ENCODE peak calls at places on chromosomes 1 and 21, in nine cellular contexts. C, M, T, S, E, H, R, F and A are unnamed samples.

GRCh38 chr1:58907398-58907797 is 123.6 kb upstream of the JUN start:
- DNase-seq in M (no peak), F (no peak), T (no peak), E (peak), S (no peak), C (no peak), H (no peak), R (no peak), A (no peak)

GRCh38 chr1:40877681-40878080 is 15.5 kb upstream of the CITED4 start:
- DNase-seq in T (peak), C (peak), S (peak), E (peak), R (no peak), H (peak), F (peak), M (peak), A (peak)

GRCh38 chr1:184838374-184838995 is 83.8 kb upstream of the EDEM3 start:
- DNase-seq in T (peak), C (peak), M (peak), E (peak), H (peak), R (no peak), S (peak), F (peak), A (no peak)

GRCh38 chr21:42387843-42388242 is 8.0 kb downstream of the TMPRSS3 start:
- DNase-seq in R (no peak), M (no peak), E (no peak), H (no peak), C (no peak), S (no peak), F (peak), T (no peak), A (no peak)

GRCh38 chr1:201655910-201656669 is 117.2 kb downstream of the NAV1 start:
- DNase-seq in C (no peak), H (no peak), T (no peak), S (no peak), R (no peak), F (peak), E (no peak), M (no peak), A (no peak)

GRCh38 chr1:24186711-24186992 is 437 bp downstream of the IFNLR1 start:
- DNase-seq in C (peak), M (no peak), T (no peak), E (no peak), F (no peak), S (no peak), R (no peak), H (no peak), A (no peak)

GRCh38 chr1:109890115-109890953 is 20.3 kb upstream of the CSF1 start:
- DNase-seq in C (no peak), R (no peak), E (no peak), S (no peak), T (no peak), M (no peak), H (no peak), F (no peak), A (no peak)

GRCh38 chr1:77438239-77438913 is 156.6 kb downstream of the AK5 start:
- DNase-seq in H (no peak), M (peak), T (no peak), C (peak), E (no peak), S (peak), F (no peak), R (no peak), A (no peak)

GRCh38 chr1:38482080-38482826 is 377.3 kb downstream of the RRAGC start:
- DNase-seq in S (no peak), H (no peak), R (no peak), M (no peak), F (no peak), E (no peak), C (no peak), T (no peak), A (no peak)

GRCh38 chr21:34782666-34783365 is 114.0 kb downstream of the CLIC6 start:
- DNase-seq in E (no peak), F (no peak), T (no peak), H (no peak), M (no peak), C (no peak), R (no peak), S (no peak), A (no peak)

GRCh38 chr1:1039145-1039910 is 19.4 kb downstream of the AGRN start:
- DNase-seq in M (no peak), R (no peak), H (no peak), C (no peak), E (peak), S (no peak), T (no peak), F (no peak), A (no peak)

GRCh38 chr21:26550357-26550756 is 22.7 kb downstream of the CYYR1 start:
- DNase-seq in R (no peak), C (no peak), S (no peak), F (no peak), H (no peak), T (no peak), M (no peak), E (no peak), A (no peak)

GRCh38 chr1:196535727-196536126 is 72.5 kb downstream of the KCNT2 start:
- DNase-seq in S (no peak), E (peak), H (no peak), T (no peak), F (no peak), R (peak), C (no peak), M (peak), A (no peak)

GRCh38 chr1:202216691-202217090 is 23.1 kb downstream of the LGR6 start:
- DNase-seq in T (no peak), S (no peak), E (peak), H (no peak), F (no peak), M (no peak), R (no peak), C (no peak), A (no peak)

GRCh38 chr1:8560611-8561544 is 243.0 kb downstream of the SLC45A1 start:
- DNase-seq in E (peak), F (no peak), M (peak), H (no peak), C (peak), R (peak), S (peak), T (peak), A (no peak)

GRCh38 chr21:45551316-45551715 is 9.1 kb upstream of the SLC19A1 start:
- DNase-seq in E (peak), S (peak), F (no peak), R (peak), C (no peak), M (peak), H (no peak), T (no peak), A (peak)

GRCh38 chr1:219066631-219067349 is 106.9 kb upstream of the LYPLAL1 start:
- DNase-seq in R (peak), T (no peak), M (peak), H (no peak), F (no peak), C (no peak), E (peak), S (no peak), A (no peak)

GRCh38 chr21:41993744-41994143 is 16.4 kb downstream of the ZBTB21 start:
- DNase-seq in M (peak), T (no peak), E (no peak), C (no peak), F (no peak), S (no peak), R (no peak), H (no peak), A (no peak)

GRCh38 chr1:228459091-228459993 is 27.8 kb upstream of the RNF187 start:
- DNase-seq in C (peak), F (peak), E (no peak), M (peak), R (peak), S (peak), T (peak), H (peak), A (no peak)

GRCh38 chr1:240854367-240854766 is 242.4 kb upstream of the GREM2 start:
- DNase-seq in H (no peak), R (no peak), C (no peak), S (no peak), T (no peak), F (no peak), M (peak), E (no peak), A (no peak)

GRCh38 chr21:43994085-43994484 is 18.0 kb upstream of the TRAPPC10 start:
- DNase-seq in T (no peak), C (no peak), M (no peak), S (no peak), F (no peak), H (no peak), R (no peak), E (no peak), A (no peak)

GRCh38 chr1:163142152-163142551 is 60.6 kb downstream of the RGS5 start:
- DNase-seq in M (no peak), C (no peak), E (no peak), F (no peak), H (no peak), S (no peak), R (no peak), T (no peak), A (no peak)

GRCh38 chr1:202135221-202135721 is 9.3 kb downstream of the ARL8A start:
- DNase-seq in S (peak), T (peak), E (peak), F (peak), R (peak), C (peak), H (peak), M (peak), A (no peak)

GRCh38 chr1:41333146-41333784 is 28.0 kb upstream of the FOXO6 start:
- DNase-seq in M (peak), T (peak), S (no peak), E (peak), H (no peak), F (no peak), R (no peak), C (no peak), A (peak)

GRCh38 chr1:162191396-162192322 is 122.2 kb downstream of the NOS1AP start:
- DNase-seq in S (no peak), H (no peak), C (peak), T (no peak), M (no peak), F (no peak), R (no peak), E (no peak), A (no peak)

GRCh38 chr1:100115524-100115923 is 17.2 kb downstream of the SASS6 start:
- DNase-seq in E (no peak), H (no peak), T (no peak), M (no peak), R (no peak), F (no peak), C (no peak), S (no peak), A (no peak)

GRCh38 chr1:165235158-165235776 is 121.2 kb downstream of the LMX1A start:
- DNase-seq in C (peak), S (no peak), F (no peak), T (no peak), H (no peak), R (no peak), E (no peak), M (no peak), A (peak)

GRCh38 chr1:192131914-192132313 is 26.3 kb upstream of the RGS18 start:
- DNase-seq in M (no peak), E (no peak), F (no peak), T (no peak), H (no peak), R (no peak), S (no peak), C (no peak), A (no peak)

GRCh38 chr1:209790286-209791193 is 6.2 kb upstream of the C1orf74 start:
- DNase-seq in F (peak), E (no peak), M (peak), T (no peak), R (no peak), S (no peak), C (no peak), H (no peak), A (no peak)

GRCh38 chr1:80566123-80566522 is 1234.6 kb upstream of the ADGRL2 start:
- DNase-seq in M (no peak), T (no peak), C (no peak), E (no peak), S (no peak), H (no peak), R (no peak), F (no peak), A (no peak)

GRCh38 chr1:192810253-192810880 is 1.5 kb downstream of the RGS2 start:
- DNase-seq in S (peak), R (no peak), T (peak), M (peak), E (peak), H (no peak), F (peak), C (no peak), A (no peak)

GRCh38 chr1:245026252-245026651 is 128.5 kb upstream of the KIF26B start:
- DNase-seq in T (no peak), H (no peak), C (no peak), S (no peak), F (no peak), R (no peak), E (no peak), M (no peak), A (no peak)

GRCh38 chr1:36691374-36691773 is 208.7 kb upstream of the CSF3R start:
- DNase-seq in T (no peak), M (no peak), E (no peak), H (no peak), R (peak), C (no peak), F (no peak), S (no peak), A (no peak)

GRCh38 chr1:36692465-36692864 is 209.8 kb upstream of the CSF3R start:
- DNase-seq in C (no peak), T (no peak), F (no peak), E (no peak), S (no peak), H (no peak), M (no peak), R (no peak), A (no peak)

GRCh38 chr1:36693116-36693515 is 210.4 kb upstream of the CSF3R start:
- DNase-seq in C (no peak), H (no peak), S (no peak), T (no peak), R (no peak), F (no peak), M (no peak), E (no peak), A (no peak)

DNA sequence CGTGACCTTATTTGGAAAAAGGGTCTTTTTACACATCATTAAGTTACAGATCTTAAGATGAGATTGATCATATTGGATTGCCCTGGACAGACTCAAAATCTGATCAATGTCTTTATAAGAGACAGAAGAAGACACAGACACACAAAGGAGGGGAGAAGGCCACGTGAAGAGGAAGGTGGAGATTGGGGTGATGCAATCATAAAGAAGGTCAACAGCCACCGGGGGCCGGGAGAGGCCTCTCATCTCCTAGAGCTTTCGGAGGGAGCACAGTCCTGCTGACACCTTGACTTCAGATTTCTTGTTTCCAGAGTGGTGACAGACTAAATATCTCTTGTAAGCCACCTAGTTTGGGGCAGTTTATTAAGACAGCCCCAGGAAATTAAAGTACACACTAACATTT is 204.6 kb upstream of the CSF3R start:
- DNase-seq in S (no peak), M (no peak), T (no peak), R (no peak), F (no peak), H (no peak), E (no peak), C (no peak), A (no peak)
- H3K4me3 ChIP-seq in S (no peak), M (no peak), T (no peak), R (no peak), F (no peak), H (no peak), E (no peak), C (no peak), A (no peak)

DNA sequence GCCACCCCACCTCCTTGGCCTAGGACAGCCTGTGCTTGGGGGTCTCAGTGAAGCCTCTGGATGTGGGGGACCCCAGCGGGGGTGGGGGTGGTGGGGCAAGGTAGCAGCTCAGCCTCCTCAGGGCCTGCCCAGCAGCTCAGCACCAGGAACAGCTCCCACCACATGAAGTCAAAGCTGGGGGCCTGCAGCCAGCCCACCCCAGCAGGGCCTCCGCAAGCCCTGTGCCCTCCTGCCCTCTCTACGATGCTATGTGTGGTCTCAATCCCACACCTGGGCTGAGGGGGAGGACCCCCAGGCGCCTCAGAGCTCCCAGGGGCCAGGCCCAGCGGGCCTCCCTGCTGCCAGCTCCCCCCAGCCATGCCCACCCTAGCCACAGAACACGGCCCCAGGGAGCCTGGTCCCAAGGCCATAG is 18.6 kb downstream of the PANK4 start:
- DNase-seq in M (no peak), E (no peak), T (no peak), F (no peak), S (no peak), H (no peak), C (no peak), R (no peak), A (no peak)
- TF ChIP-seq POLR2A in M (no peak), E (no peak), T (no peak), F (no peak), S (no peak), H (no peak), C (no peak), R (no peak), A (no peak)

DNA sequence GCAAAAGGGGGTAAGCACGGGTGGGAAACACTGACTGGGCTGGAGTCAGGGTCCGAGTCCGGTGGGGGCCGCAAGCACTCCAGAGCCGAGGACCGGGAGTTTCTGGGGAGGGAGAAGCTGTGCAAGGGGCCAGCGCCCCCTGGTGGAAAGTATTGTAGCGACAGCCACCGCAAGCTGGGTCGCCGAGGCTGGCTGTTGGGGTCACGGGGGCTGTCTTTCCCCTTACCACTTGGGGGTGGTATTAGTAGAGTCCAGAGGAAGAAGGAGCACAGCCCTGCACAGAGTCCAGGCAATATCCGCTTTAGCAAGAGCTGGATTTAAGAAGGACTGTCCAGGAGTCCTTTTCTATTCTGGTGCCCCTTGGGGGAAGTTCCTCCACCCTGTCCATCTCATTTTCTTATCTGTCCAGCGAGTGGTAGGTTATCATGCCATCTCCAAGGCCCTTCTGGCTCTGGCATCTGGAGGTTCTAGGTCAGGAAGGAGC is 17.9 kb upstream of the ETV3 start:
- DNase-seq in F (peak), R (peak), E (peak), M (peak), S (peak), H (peak), T (peak), C (peak), A (peak)
- H3K4me3 ChIP-seq in F (no peak), R (peak), E (peak), M (no peak), S (no peak), H (no peak), T (no peak), C (no peak), A (peak)

GRCh38 chr1:42943166-42943565 is 15.5 kb downstream of the SLC2A1 start:
- DNase-seq in M (no peak), C (peak), H (peak), S (peak), R (peak), E (no peak), F (peak), T (peak), A (peak)
- TF ChIP-seq POLR2A in M (no peak), C (no peak), H (no peak), S (peak), R (no peak), E (no peak), F (peak), T (no peak), A (no peak)

GRCh38 chr1:234721476-234722266 is 111.7 kb upstream of the IRF2BP2 start:
- DNase-seq in C (peak), M (peak), S (peak), T (peak), H (peak), E (peak), F (peak), R (no peak), A (no peak)
- H3K4me3 ChIP-seq in C (no peak), M (no peak), S (no peak), T (no peak), H (no peak), E (no peak), F (no peak), R (no peak), A (no peak)

GRCh38 chr1:155135416-155136197 is at the start of gene SLC50A1:
- DNase-seq in H (peak), T (peak), C (peak), R (peak), M (peak), E (peak), F (peak), S (peak), A (peak)
- TF ChIP-seq POLR2A in H (no peak), T (peak), C (peak), R (peak), M (peak), E (peak), F (peak), S (peak), A (peak)

DNA sequence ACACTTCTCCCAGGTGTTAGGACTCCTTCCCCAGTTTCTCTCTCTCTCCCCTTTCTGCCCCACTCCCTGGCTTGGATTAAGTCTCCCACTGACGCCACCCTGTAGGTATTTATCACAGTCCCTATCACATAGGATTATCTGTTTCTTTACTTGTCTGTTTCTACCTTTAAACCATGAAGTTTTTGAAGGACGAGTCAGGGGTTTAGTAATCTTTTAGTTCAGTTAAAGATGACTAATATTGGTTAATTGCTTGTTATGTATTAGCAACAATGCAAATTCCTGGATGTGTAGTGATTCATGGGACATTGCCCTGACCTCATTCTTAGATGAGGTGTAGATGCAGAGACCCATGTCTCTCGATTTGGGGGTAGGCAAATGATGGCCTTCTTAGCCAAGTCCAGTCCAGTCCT is 6.4 kb downstream of the LAMC1 start:
- DNase-seq in S (no peak), C (no peak), R (no peak), M (peak), F (no peak), E (no peak), T (no peak), H (no peak), A (no peak)
- H3K4me3 ChIP-seq in S (no peak), C (no peak), R (no peak), M (no peak), F (no peak), E (no peak), T (no peak), H (no peak), A (no peak)